ENCODE peak calls at places on chromosomes 5 and 9, in eight cellular contexts. K, C, O, D, F, W, U and G are unnamed samples.

GRCh38 chr5:90640484-90641059 is 82.0 kb downstream of the ADGRV1 start:
- DNase-seq in K (no peak), C (no peak), O (no peak), D (no peak), F (no peak), W (no peak), U (no peak), G (no peak)

GRCh38 chr5:152104211-152104610 is 179.6 kb upstream of the GLRA1 start:
- DNase-seq in K (no peak), C (no peak), O (no peak), D (no peak), F (no peak), W (no peak), U (no peak), G (no peak)

GRCh38 chr5:54547711-54548250 is 30.2 kb downstream of the SNX18 start:
- DNase-seq in K (no peak), C (no peak), O (no peak), D (peak), F (no peak), W (peak), U (no peak), G (no peak)

GRCh38 chr5:38468202-38468656 is 88.2 kb downstream of the LIFR start:
- DNase-seq in K (no peak), C (no peak), O (no peak), D (peak), F (no peak), W (peak), U (no peak), G (no peak)

GRCh38 chr5:15789661-15790060 is 289.7 kb downstream of the FBXL7 start:
- DNase-seq in K (no peak), C (no peak), O (no peak), D (peak), F (no peak), W (peak), U (no peak), G (no peak)

GRCh38 chr5:1723957-1724821 is 75.4 kb downstream of the MRPL36 start:
- DNase-seq in K (peak), C (peak), O (no peak), D (no peak), F (no peak), W (no peak), U (no peak), G (peak)

GRCh38 chr5:43274435-43275114 is 38.6 kb downstream of the HMGCS1 start:
- DNase-seq in K (no peak), C (peak), O (no peak), D (no peak), F (no peak), W (no peak), U (no peak), G (no peak)

GRCh38 chr9:110877376-110877775 is 160.9 kb downstream of the LPAR1 start:
- DNase-seq in K (no peak), C (no peak), O (no peak), D (no peak), F (no peak), W (no peak), U (no peak), G (no peak)

GRCh38 chr9:133129001-133129799 is 8.2 kb upstream of the RALGDS start:
- DNase-seq in K (no peak), C (no peak), O (no peak), D (no peak), F (no peak), W (no peak), U (no peak), G (no peak)

GRCh38 chr9:69421908-69422801 is 97.1 kb downstream of the ENTREP1 start:
- DNase-seq in K (peak), C (peak), O (peak), D (peak), F (peak), W (peak), U (peak), G (peak)

GRCh38 chr9:128257907-128258306 is 17.9 kb downstream of the GOLGA2 start:
- DNase-seq in K (no peak), C (no peak), O (no peak), D (no peak), F (no peak), W (no peak), U (no peak), G (no peak)

GRCh38 chr9:133888048-133888778 is 103.9 kb downstream of the VAV2 start:
- DNase-seq in K (no peak), C (no peak), O (no peak), D (no peak), F (no peak), W (no peak), U (no peak), G (no peak)

GRCh38 chr5:132095077-132095744 is 21.6 kb downstream of the CSF2 start:
- DNase-seq in K (no peak), C (no peak), O (no peak), D (peak), F (no peak), W (peak), U (no peak), G (no peak)

GRCh38 chr5:179313849-179314521 is 31.3 kb downstream of the ADAMTS2 start:
- DNase-seq in K (no peak), C (no peak), O (peak), D (no peak), F (no peak), W (peak), U (peak), G (no peak)

GRCh38 chr9:124137944-124138335 is 119.8 kb upstream of the NEK6 start:
- DNase-seq in K (no peak), C (no peak), O (no peak), D (no peak), F (no peak), W (no peak), U (no peak), G (no peak)

GRCh38 chr5:84494453-84494852 is 109.8 kb upstream of the EDIL3 start:
- DNase-seq in K (no peak), C (no peak), O (no peak), D (peak), F (no peak), W (peak), U (no peak), G (no peak)

GRCh38 chr5:176817864-176818377 is 7.6 kb downstream of the UNC5A start:
- DNase-seq in K (peak), C (peak), O (no peak), D (peak), F (no peak), W (peak), U (peak), G (peak)

GRCh38 chr5:17327048-17327447 is 109.6 kb downstream of the BASP1 start:
- DNase-seq in K (no peak), C (no peak), O (no peak), D (no peak), F (no peak), W (no peak), U (no peak), G (no peak)

GRCh38 chr5:169101966-169102365 is 199.0 kb downstream of the SLIT3 start:
- DNase-seq in K (no peak), C (no peak), O (no peak), D (no peak), F (no peak), W (no peak), U (no peak), G (no peak)

GRCh38 chr5:172095368-172095960 is 89.0 kb upstream of the FBXW11 start:
- DNase-seq in K (no peak), C (peak), O (no peak), D (no peak), F (no peak), W (no peak), U (no peak), G (no peak)

GRCh38 chr9:14782652-14783051 is 60.1 kb upstream of the CER1 start:
- DNase-seq in K (no peak), C (no peak), O (no peak), D (no peak), F (no peak), W (no peak), U (no peak), G (no peak)

GRCh38 chr5:89236900-89237299 is 353.9 kb upstream of the MEF2C start:
- DNase-seq in K (no peak), C (no peak), O (no peak), D (peak), F (no peak), W (no peak), U (no peak), G (no peak)

GRCh38 chr5:148910216-148910615 is 83.8 kb downstream of the ADRB2 start:
- DNase-seq in K (no peak), C (peak), O (no peak), D (no peak), F (no peak), W (no peak), U (no peak), G (no peak)